ENCODE peak calls at places on chromosomes 2 and 18, in six cellular contexts. Q is CD4-positive, alpha-beta T cell; V is lower lobe of right lung; B is fibroblast of the conjunctiva; H is Karpas-422; T is neural crest cell. L is an unnamed sample.

GRCh38 chr18:24530630-24531111 is 70.2 kb downstream of the HRH4 start:
- DNase-seq in Q (no peak), V (no peak), B (no peak), H (no peak), T (no peak), L (no peak)

GRCh38 chr2:229235136-229235914 is 35.8 kb downstream of the PID1 start:
- DNase-seq in Q (no peak), V (no peak), B (no peak), H (no peak), T (no peak), L (no peak)

GRCh38 chr2:222791946-222792649 is 68.7 kb upstream of the ACSL3 start:
- DNase-seq in Q (no peak), V (peak), B (no peak), H (peak), T (no peak), L (peak)

GRCh38 chr18:48554610-48555400 is 16.0 kb downstream of the CTIF start:
- DNase-seq in Q (no peak), V (no peak), B (no peak), H (no peak), T (no peak), L (no peak)

GRCh38 chr2:231687133-231687852 is 21.0 kb upstream of the PTMA start:
- DNase-seq in Q (peak), V (peak), B (no peak), H (peak), T (peak), L (peak)

GRCh38 chr2:209426432-209426831 is 2.6 kb downstream of the MAP2 start:
- DNase-seq in Q (no peak), V (no peak), B (no peak), H (no peak), T (no peak), L (no peak)

GRCh38 chr2:102549027-102549426 is 70.3 kb upstream of the SLC9A2 start:
- DNase-seq in Q (no peak), V (no peak), B (no peak), H (peak), T (no peak), L (no peak)

GRCh38 chr2:149924028-149924427 is 336.5 kb upstream of the MMADHC start:
- DNase-seq in Q (no peak), V (no peak), B (no peak), H (no peak), T (no peak), L (no peak)

GRCh38 chr2:9757430-9758287 is 85.6 kb upstream of the TAF1B start:
- DNase-seq in Q (no peak), V (no peak), B (no peak), H (no peak), T (no peak), L (no peak)

GRCh38 chr2:190534310-190535118 is at the start of gene NEMP2:
- DNase-seq in Q (peak), V (peak), B (peak), H (peak), T (peak), L (peak)

GRCh38 chr18:55003695-55004094 is 44.4 kb upstream of the CCDC68 start:
- DNase-seq in Q (no peak), V (no peak), B (no peak), H (no peak), T (no peak), L (no peak)

GRCh38 chr18:55953326-55953725 is 365.3 kb upstream of the TCF4 start:
- DNase-seq in Q (no peak), V (no peak), B (no peak), H (no peak), T (no peak), L (no peak)

GRCh38 chr2:40096360-40096759 is 317.3 kb upstream of the THUMPD2 start:
- DNase-seq in Q (no peak), V (no peak), B (no peak), H (no peak), T (no peak), L (no peak)

GRCh38 chr18:12973562-12974213 is 17.5 kb upstream of the CEP192 start:
- DNase-seq in Q (no peak), V (no peak), B (no peak), H (no peak), T (no peak), L (no peak)

GRCh38 chr2:138234265-138234664 is 267.3 kb upstream of the SPOPL start:
- DNase-seq in Q (no peak), V (no peak), B (no peak), H (no peak), T (no peak), L (no peak)

GRCh38 chr2:238875161-238875530 is 27.3 kb downstream of the TWIST2 start:
- DNase-seq in Q (no peak), V (no peak), B (no peak), H (peak), T (no peak), L (peak)

GRCh38 chr2:120344991-120345975 is 653 bp upstream of the INHBB start:
- DNase-seq in Q (no peak), V (no peak), B (no peak), H (no peak), T (peak), L (peak)

GRCh38 chr18:1559563-1559962 is 654.9 kb downstream of the ADCYAP1 start:
- DNase-seq in Q (no peak), V (no peak), B (no peak), H (no peak), T (no peak), L (no peak)

GRCh38 chr2:204967199-204967995 is 422.1 kb downstream of the PARD3B start:
- DNase-seq in Q (peak), V (no peak), B (no peak), H (no peak), T (no peak), L (no peak)

GRCh38 chr2:109264595-109265328 is 135.8 kb downstream of the SH3RF3 start:
- DNase-seq in Q (no peak), V (no peak), B (peak), H (no peak), T (no peak), L (no peak)

GRCh38 chr2:64400733-64401500 is 53.0 kb upstream of the LGALSL start:
- DNase-seq in Q (no peak), V (no peak), B (no peak), H (no peak), T (no peak), L (no peak)

GRCh38 chr2:119760237-119760807 is 600 bp downstream of the PTPN4 start:
- DNase-seq in Q (no peak), V (peak), B (no peak), H (peak), T (no peak), L (no peak)

GRCh38 chr2:157627594-157628281 is 926 bp downstream of the ACVR1C start:
- DNase-seq in Q (peak), V (peak), B (no peak), H (no peak), T (no peak), L (peak)

GRCh38 chr2:152682663-152683062 is 34.6 kb downstream of the PRPF40A start:
- DNase-seq in Q (no peak), V (no peak), B (no peak), H (no peak), T (peak), L (no peak)

GRCh38 chr2:234483568-234484251 is 13.2 kb downstream of the ARL4C start:
- DNase-seq in Q (peak), V (peak), B (no peak), H (no peak), T (no peak), L (peak)

GRCh38 chr2:20042531-20042930 is 8.9 kb downstream of the LAPTM4A start:
- DNase-seq in Q (no peak), V (no peak), B (no peak), H (no peak), T (no peak), L (no peak)

GRCh38 chr2:179302149-179302548 is 37.5 kb upstream of the SESTD1 start:
- DNase-seq in Q (no peak), V (no peak), B (no peak), H (no peak), T (no peak), L (no peak)

GRCh38 chr2:71716697-71717624 is 263.6 kb downstream of the DYSF start:
- DNase-seq in Q (no peak), V (peak), B (peak), H (no peak), T (no peak), L (peak)

GRCh38 chr2:144606756-144607498 is 87.0 kb upstream of the ZEB2 start:
- DNase-seq in Q (no peak), V (no peak), B (no peak), H (no peak), T (no peak), L (no peak)

GRCh38 chr18:715626-716025 is 3.2 kb upstream of the ENOSF1 start:
- DNase-seq in Q (no peak), V (no peak), B (no peak), H (no peak), T (no peak), L (no peak)

GRCh38 chr2:47089083-47089464 is 66.0 kb downstream of the STPG4 start:
- DNase-seq in Q (no peak), V (no peak), B (no peak), H (no peak), T (no peak), L (peak)

GRCh38 chr2:217573565-217573964 is 429.2 kb downstream of the TNS1 start:
- DNase-seq in Q (no peak), V (no peak), B (no peak), H (no peak), T (no peak), L (no peak)

GRCh38 chr2:8719528-8719927 is 37.7 kb downstream of the ID2 start:
- DNase-seq in Q (no peak), V (no peak), B (peak), H (no peak), T (no peak), L (no peak)

GRCh38 chr2:197059498-197059897 is 133.0 kb upstream of the PGAP1 start:
- DNase-seq in Q (no peak), V (no peak), B (no peak), H (no peak), T (no peak), L (no peak)

GRCh38 chr2:45888167-45888566 is 236.7 kb downstream of the PRKCE start:
- DNase-seq in Q (no peak), V (no peak), B (peak), H (peak), T (no peak), L (no peak)